ENCODE peak calls at places on chromosomes 1 and 21, in ten cellular contexts. T, M, X, D, P, K, W, L, H and Z are unnamed samples. For H3K36me3, the result is how much of the 10 kb centered on the place peaks cover.

GRCh38 chr21:41957991-41958766 is 4.4 kb upstream of the C2CD2 start:
- DNase-seq in T (peak), M (peak), X (no peak), D (peak), P (peak), K (no peak), W (no peak), L (peak), H (peak), Z (no peak)

GRCh38 chr1:2344744-2345296 is 46.5 kb downstream of the MORN1 start:
- DNase-seq in T (no peak), M (no peak), X (no peak), D (no peak), P (no peak), K (no peak), W (no peak), L (peak), H (peak), Z (no peak)

GRCh38 chr1:17719874-17720273 is 35.3 kb upstream of the ACTL8 start:
- DNase-seq in T (no peak), M (no peak), X (no peak), D (no peak), P (peak), K (no peak), W (no peak), L (no peak), H (no peak), Z (no peak)

GRCh38 chr1:52669696-52670095 is 28.5 kb downstream of the COA7 start:
- DNase-seq in T (no peak), M (no peak), X (no peak), D (no peak), P (peak), K (no peak), W (no peak), L (no peak), H (no peak), Z (no peak)

GRCh38 chr1:104878203-104878911 is 1128.7 kb downstream of the AMY1C start:
- DNase-seq in T (no peak), M (no peak), X (no peak), D (no peak), P (no peak), K (no peak), W (no peak), L (no peak), H (no peak), Z (no peak)

GRCh38 chr1:78095618-78096416 is 50.1 kb downstream of the GIPC2 start:
- DNase-seq in T (no peak), M (no peak), X (no peak), D (no peak), P (peak), K (no peak), W (no peak), L (no peak), H (no peak), Z (no peak)

GRCh38 chr1:16996845-16997244 is 14.9 kb downstream of the ATP13A2 start:
- DNase-seq in T (no peak), M (no peak), X (no peak), D (no peak), P (no peak), K (no peak), W (no peak), L (no peak), H (no peak), Z (peak)

GRCh38 chr1:246797157-246797556 is 72.9 kb downstream of the SCCPDH start:
- DNase-seq in T (no peak), M (no peak), X (no peak), D (no peak), P (no peak), K (no peak), W (peak), L (no peak), H (no peak), Z (no peak)

GRCh38 chr1:161495490-161495889 is 9.8 kb upstream of the FCGR2A start:
- DNase-seq in T (no peak), M (no peak), X (no peak), D (no peak), P (no peak), K (no peak), W (no peak), L (no peak), H (no peak), Z (no peak)

GRCh38 chr1:201476670-201477344 is 7.8 kb upstream of the PHLDA3 start:
- DNase-seq in T (no peak), M (no peak), X (no peak), D (no peak), P (no peak), K (no peak), W (no peak), L (no peak), H (no peak), Z (no peak)

GRCh38 chr21:39397651-39398385 is 47.8 kb downstream of the LCA5L start:
- DNase-seq in T (no peak), M (no peak), X (no peak), D (no peak), P (no peak), K (no peak), W (no peak), L (no peak), H (no peak), Z (no peak)

GRCh38 chr1:183952101-183952500 is 85.4 kb downstream of the COLGALT2 start:
- DNase-seq in T (no peak), M (no peak), X (no peak), D (no peak), P (peak), K (no peak), W (no peak), L (no peak), H (no peak), Z (no peak)

GRCh38 chr1:240278082-240278481 is 186.4 kb downstream of the FMN2 start:
- DNase-seq in T (no peak), M (no peak), X (no peak), D (no peak), P (no peak), K (no peak), W (no peak), L (no peak), H (no peak), Z (no peak)

GRCh38 chr1:187038789-187039188 is 210.0 kb downstream of the PLA2G4A start:
- DNase-seq in T (no peak), M (no peak), X (no peak), D (no peak), P (peak), K (no peak), W (no peak), L (no peak), H (no peak), Z (no peak)

GRCh38 chr1:198183605-198184004 is 26.8 kb downstream of the NEK7 start:
- DNase-seq in T (no peak), M (no peak), X (no peak), D (no peak), P (no peak), K (no peak), W (no peak), L (no peak), H (no peak), Z (no peak)

GRCh38 chr1:53592521-53592982 is 133.4 kb downstream of the DMRTB1 start:
- DNase-seq in T (peak), M (no peak), X (no peak), D (no peak), P (peak), K (no peak), W (no peak), L (peak), H (no peak), Z (no peak)

GRCh38 chr21:36047139-36047538 is 13.2 kb downstream of the SETD4 start:
- DNase-seq in T (no peak), M (no peak), X (no peak), D (no peak), P (no peak), K (no peak), W (no peak), L (no peak), H (no peak), Z (no peak)

GRCh38 chr21:36048357-36048756 is 12.0 kb downstream of the SETD4 start:
- DNase-seq in T (no peak), M (no peak), X (no peak), D (peak), P (no peak), K (no peak), W (no peak), L (no peak), H (no peak), Z (no peak)

GRCh38 chr21:36055551-36055950 is 4.8 kb downstream of the SETD4 start:
- DNase-seq in T (no peak), M (no peak), X (no peak), D (peak), P (no peak), K (no peak), W (no peak), L (peak), H (no peak), Z (no peak)

GRCh38 chr21:36052860-36053766 is 7.2 kb downstream of the SETD4 start:
- DNase-seq in T (no peak), M (no peak), X (no peak), D (peak), P (no peak), K (no peak), W (no peak), L (no peak), H (no peak), Z (no peak)
- H3K36me3 ChIP-seq in T (under half), M (half or more), X (under half), D (half or more), P (under half), K (under half), W (half or more), L (half or more), H (half or more), Z (under half)

DNA sequence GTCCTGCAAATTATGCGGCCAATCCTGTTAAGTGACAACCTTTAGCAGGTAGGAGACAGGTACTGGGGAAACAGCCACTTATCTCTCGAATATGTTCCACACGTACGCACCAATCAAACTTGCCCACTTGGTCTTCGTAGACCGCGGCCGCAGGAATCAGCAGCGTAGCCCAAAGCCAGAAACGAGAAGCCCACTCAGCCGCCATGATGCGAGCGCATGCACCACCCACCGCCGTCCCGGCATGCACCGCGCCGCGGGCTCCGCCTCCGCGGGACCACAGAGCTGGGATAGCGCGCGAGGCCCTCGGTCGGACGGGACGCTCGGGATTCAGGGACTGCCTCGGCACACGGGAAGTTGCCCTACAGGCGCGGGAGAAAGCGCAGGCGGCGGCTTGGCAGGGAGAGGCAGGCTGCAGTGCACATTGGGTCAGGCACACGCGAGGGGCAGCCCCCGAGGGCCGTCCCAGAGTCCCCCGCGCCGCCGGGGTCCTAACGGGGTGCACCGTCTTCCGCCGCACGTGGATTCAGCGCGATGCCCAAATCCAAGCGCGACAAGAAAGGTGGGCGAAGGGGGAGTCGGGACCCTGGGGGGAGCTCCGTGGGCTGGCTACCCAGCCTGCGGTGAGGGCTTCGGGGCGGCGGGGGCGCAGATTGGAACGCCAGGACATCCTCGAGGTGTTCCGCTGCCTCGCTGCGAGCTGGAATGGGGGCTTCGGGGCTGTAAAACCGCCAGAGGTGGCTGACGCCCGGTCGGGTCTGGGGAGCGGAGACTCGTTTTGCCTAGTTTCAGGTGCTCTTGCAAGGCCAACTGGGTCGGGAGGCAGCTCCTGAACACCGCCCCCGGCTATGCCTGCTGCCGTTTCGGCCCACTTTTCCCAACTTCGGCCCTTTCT is at the start of the genes EMC1 and MRTO4:
- DNase-seq in T (peak), M (peak), X (peak), D (peak), P (peak), K (peak), W (peak), L (peak), H (peak), Z (peak)
- TF ChIP-seq POLR2A in T (no peak), M (no peak), X (no peak), D (peak), P (peak), K (peak), W (no peak), L (no peak), H (peak), Z (peak)

GRCh38 chr1:38733761-38734160 is 125.8 kb downstream of the RRAGC start:
- DNase-seq in T (no peak), M (no peak), X (no peak), D (no peak), P (no peak), K (no peak), W (no peak), L (no peak), H (no peak), Z (no peak)

GRCh38 chr1:38736399-38736798 is 123.2 kb downstream of the RRAGC start:
- DNase-seq in T (no peak), M (no peak), X (no peak), D (no peak), P (no peak), K (no peak), W (no peak), L (no peak), H (no peak), Z (no peak)

GRCh38 chr1:38740543-38740942 is 119.0 kb downstream of the RRAGC start:
- DNase-seq in T (no peak), M (no peak), X (no peak), D (no peak), P (peak), K (no peak), W (no peak), L (no peak), H (no peak), Z (no peak)

GRCh38 chr1:38738207-38738606 is 121.4 kb downstream of the RRAGC start:
- DNase-seq in T (no peak), M (no peak), X (no peak), D (no peak), P (no peak), K (no peak), W (no peak), L (no peak), H (no peak), Z (no peak)

DNA sequence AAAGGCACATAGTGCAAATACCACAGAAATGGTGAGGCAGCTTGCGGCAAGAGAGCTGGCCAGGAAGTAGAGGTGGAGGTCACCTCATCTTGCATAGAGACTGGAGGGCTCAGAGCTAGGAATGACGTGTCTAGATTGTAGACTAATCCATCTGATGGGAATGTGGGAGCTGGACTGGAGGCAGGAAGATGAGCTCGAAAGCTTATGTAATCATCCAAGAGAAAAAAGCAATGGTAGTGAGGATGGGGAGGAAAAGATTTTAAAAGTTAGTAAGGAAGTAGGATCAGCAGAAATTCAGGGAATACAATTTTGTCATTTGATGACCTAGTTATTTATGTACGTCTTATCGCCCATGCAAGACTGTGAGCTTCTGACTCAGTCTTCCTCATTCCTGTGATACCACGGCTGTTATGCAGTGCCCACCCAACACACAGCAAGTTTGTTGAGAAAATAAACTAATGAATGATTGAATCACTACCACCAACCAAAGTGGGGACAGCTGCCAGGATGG is 123.9 kb downstream of the RRAGC start:
- DNase-seq in T (no peak), M (no peak), X (no peak), D (no peak), P (peak), K (no peak), W (no peak), L (no peak), H (no peak), Z (no peak)
- H3K4me3 ChIP-seq in T (no peak), M (no peak), X (no peak), D (no peak), P (no peak), K (no peak), W (no peak), L (no peak), H (no peak), Z (no peak)

GRCh38 chr1:157773723-157774350 is 3.1 kb downstream of the FCRL2 start:
- DNase-seq in T (no peak), M (no peak), X (no peak), D (no peak), P (no peak), K (peak), W (no peak), L (no peak), H (no peak), Z (no peak)

GRCh38 chr1:157775101-157775870 is 1.6 kb downstream of the FCRL2 start:
- DNase-seq in T (no peak), M (no peak), X (no peak), D (no peak), P (no peak), K (no peak), W (no peak), L (no peak), H (no peak), Z (no peak)

GRCh38 chr1:157771666-157772425 is 5.1 kb downstream of the FCRL2 start:
- DNase-seq in T (no peak), M (no peak), X (no peak), D (no peak), P (no peak), K (no peak), W (no peak), L (no peak), H (no peak), Z (no peak)

GRCh38 chr1:157776971-157777386 is at the start of gene FCRL2:
- DNase-seq in T (no peak), M (no peak), X (no peak), D (no peak), P (no peak), K (no peak), W (no peak), L (no peak), H (no peak), Z (no peak)

DNA sequence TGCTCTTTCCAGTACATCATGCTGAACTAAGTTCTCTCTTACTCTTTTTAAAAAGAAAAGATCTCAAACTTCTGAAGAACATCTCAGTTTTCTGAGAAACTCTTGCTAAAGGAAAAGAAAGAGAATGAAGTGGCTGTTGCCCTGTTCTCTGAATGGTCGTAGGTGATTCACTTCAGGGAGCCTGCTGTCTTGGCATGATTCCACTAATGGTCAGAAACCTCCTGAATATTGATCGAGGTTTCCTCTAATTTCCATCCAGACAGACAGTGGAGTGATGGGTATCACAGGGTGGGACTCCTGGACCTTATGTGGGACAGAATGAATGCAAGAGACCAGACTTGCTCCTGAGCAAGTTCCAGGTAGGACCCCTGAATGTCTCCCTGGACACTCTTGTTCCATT is 2.5 kb downstream of the FCRL2 start:
- DNase-seq in T (no peak), M (no peak), X (no peak), D (no peak), P (no peak), K (no peak), W (no peak), L (no peak), H (no peak), Z (no peak)
- H3K36me3 ChIP-seq in T (under half), M (under half), X (under half), D (under half), P (under half), K (under half), W (under half), L (under half), H (under half), Z (under half)

GRCh38 chr1:234996245-234996757 is 132.3 kb downstream of the TOMM20 start:
- DNase-seq in T (no peak), M (no peak), X (no peak), D (peak), P (no peak), K (no peak), W (no peak), L (no peak), H (no peak), Z (no peak)
- TF ChIP-seq POLR2A in T (no peak), M (no peak), X (no peak), D (no peak), P (no peak), K (no peak), W (no peak), L (no peak), H (no peak), Z (no peak)

DNA sequence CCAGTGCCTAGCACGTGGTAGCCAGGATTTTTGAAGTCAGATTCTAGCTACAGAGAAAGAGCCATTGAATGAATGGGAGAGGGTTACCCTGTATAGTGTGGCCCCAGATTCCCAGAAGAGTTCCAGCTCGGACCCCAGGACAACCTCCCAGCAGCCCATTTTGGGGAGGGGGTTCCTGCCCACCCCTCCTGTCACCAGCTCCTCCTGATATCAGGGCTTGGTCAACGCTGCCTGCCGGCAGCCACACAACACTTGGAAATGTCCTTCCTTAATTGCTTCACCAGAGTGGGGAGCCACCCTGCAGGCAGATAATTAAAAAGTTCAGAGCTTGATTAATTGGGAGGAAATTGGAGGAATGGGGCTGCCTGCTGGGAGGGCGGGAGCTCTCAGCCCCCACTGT is 120.5 kb downstream of the LACTBL1 start:
- DNase-seq in T (no peak), M (no peak), X (no peak), D (no peak), P (no peak), K (no peak), W (no peak), L (no peak), H (no peak), Z (no peak)
- H3K4me3 ChIP-seq in T (no peak), M (no peak), X (no peak), D (no peak), P (no peak), K (no peak), W (no peak), L (no peak), H (no peak), Z (no peak)

GRCh38 chr1:43585596-43585995 is 54.9 kb downstream of the PTPRF start:
- DNase-seq in T (no peak), M (no peak), X (no peak), D (no peak), P (no peak), K (no peak), W (no peak), L (no peak), H (no peak), Z (no peak)
- H3K36me3 ChIP-seq in T (under half), M (half or more), X (under half), D (under half), P (under half), K (under half), W (under half), L (under half), H (under half), Z (under half)

DNA sequence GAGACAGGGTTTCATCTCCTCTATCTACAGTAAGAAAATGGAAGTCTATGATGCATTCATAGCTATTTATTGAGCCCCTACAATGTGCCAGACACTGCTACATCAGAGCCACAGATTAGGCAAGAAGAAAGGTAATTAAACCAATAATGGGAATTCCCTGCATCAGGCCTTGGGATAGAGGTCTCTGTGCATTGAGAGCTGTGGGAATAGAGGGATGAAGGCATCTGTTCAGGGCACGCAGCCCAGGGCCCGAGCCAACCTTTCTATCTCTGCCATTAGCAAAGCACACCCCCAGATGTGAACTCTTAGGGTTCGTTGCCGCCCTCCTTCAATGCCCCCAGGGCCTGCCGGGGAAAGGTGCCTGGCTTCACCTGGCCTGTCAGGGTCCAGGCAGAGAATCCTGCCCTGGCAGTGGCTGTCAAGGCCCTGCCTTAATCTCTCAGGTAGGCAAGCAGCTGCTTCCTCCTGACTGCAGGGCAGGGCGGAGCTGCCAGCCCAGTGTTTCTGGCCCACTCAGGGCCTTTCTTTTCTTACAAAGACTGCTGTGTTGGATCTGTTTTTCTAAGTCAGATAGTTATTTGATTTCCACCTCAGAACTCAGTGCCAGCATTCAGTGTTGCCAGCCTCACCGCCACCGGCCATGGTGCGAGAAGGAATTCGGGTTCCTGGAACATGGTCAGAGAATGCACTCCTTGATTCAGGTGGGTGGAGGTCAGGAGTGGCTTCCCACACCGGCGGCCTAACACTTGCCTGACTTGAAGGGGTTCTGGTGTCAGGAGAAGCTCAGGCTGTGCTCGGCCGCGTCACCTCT is 76.1 kb downstream of the PGM1 start:
- DNase-seq in T (no peak), M (no peak), X (no peak), D (no peak), P (no peak), K (no peak), W (no peak), L (no peak), H (no peak), Z (peak)
- TF ChIP-seq POLR2A in T (no peak), M (no peak), X (no peak), D (no peak), P (no peak), K (no peak), W (no peak), L (no peak), H (no peak), Z (no peak)